ENCODE peak calls at places on chromosomes 11 and 22, in six cellular contexts. One of them, this sample, is unnamed.

GRCh38 chr11:35045219-35045819 is 93.7 kb upstream of the CD44 start:
- DNase-seq in head of caudate nucleus: peak; percentile 14
- DNase-seq in left ventricle myocardium inferior: no peak
- DNase-seq in nucleus accumbens: no peak
- DNase-seq in lower lobe of right lung: no peak
- DNase-seq in psoas muscle: no peak
- DNase-seq in this sample: no peak

GRCh38 chr11:111731839-111732238 is 34.4 kb downstream of the PPP2R1B start:
- DNase-seq in left ventricle myocardium inferior: no peak
- DNase-seq in psoas muscle: no peak
- DNase-seq in nucleus accumbens: no peak
- DNase-seq in lower lobe of right lung: no peak
- DNase-seq in head of caudate nucleus: no peak
- DNase-seq in this sample: no peak

GRCh38 chr22:48299801-48300200 is 1527.9 kb downstream of the BRD1 start:
- DNase-seq in head of caudate nucleus: no peak
- DNase-seq in left ventricle myocardium inferior: no peak
- DNase-seq in lower lobe of right lung: no peak
- DNase-seq in nucleus accumbens: no peak
- DNase-seq in psoas muscle: no peak
- DNase-seq in this sample: no peak

GRCh38 chr11:82976786-82977185 is 75.2 kb downstream of the DDIAS start:
- DNase-seq in lower lobe of right lung: no peak
- DNase-seq in head of caudate nucleus: no peak
- DNase-seq in psoas muscle: no peak
- DNase-seq in nucleus accumbens: no peak
- DNase-seq in left ventricle myocardium inferior: no peak
- DNase-seq in this sample: no peak

GRCh38 chr22:46666577-46667244 is 46.5 kb downstream of the GRAMD4 start:
- DNase-seq in nucleus accumbens: no peak
- DNase-seq in psoas muscle: no peak
- DNase-seq in lower lobe of right lung: no peak
- DNase-seq in left ventricle myocardium inferior: no peak
- DNase-seq in head of caudate nucleus: no peak
- DNase-seq in this sample: no peak

GRCh38 chr22:46443850-46444389 is 93.5 kb downstream of the CELSR1 start:
- DNase-seq in head of caudate nucleus: no peak
- DNase-seq in lower lobe of right lung: peak; percentile 68
- DNase-seq in psoas muscle: no peak
- DNase-seq in left ventricle myocardium inferior: no peak
- DNase-seq in nucleus accumbens: no peak
- DNase-seq in this sample: no peak

GRCh38 chr22:17770180-17771077 is 3.8 kb downstream of the BID start:
- DNase-seq in nucleus accumbens: peak; percentile 20
- DNase-seq in left ventricle myocardium inferior: no peak
- DNase-seq in psoas muscle: no peak
- DNase-seq in head of caudate nucleus: no peak
- DNase-seq in lower lobe of right lung: no peak
- DNase-seq in this sample: no peak

GRCh38 chr11:1113405-1114201 is 38.9 kb downstream of the MUC2 start:
- DNase-seq in lower lobe of right lung: no peak
- DNase-seq in head of caudate nucleus: no peak
- DNase-seq in nucleus accumbens: no peak
- DNase-seq in psoas muscle: peak; percentile 8
- DNase-seq in left ventricle myocardium inferior: peak; percentile 6
- DNase-seq in this sample: no peak

GRCh38 chr11:121443688-121444275 is 8.3 kb upstream of the SORL1 start:
- DNase-seq in psoas muscle: no peak
- DNase-seq in head of caudate nucleus: no peak
- DNase-seq in left ventricle myocardium inferior: no peak
- DNase-seq in nucleus accumbens: no peak
- DNase-seq in lower lobe of right lung: no peak
- DNase-seq in this sample: no peak

GRCh38 chr11:58004664-58005063 is 19.0 kb upstream of the OR9Q1 start:
- DNase-seq in head of caudate nucleus: no peak
- DNase-seq in left ventricle myocardium inferior: no peak
- DNase-seq in psoas muscle: no peak
- DNase-seq in lower lobe of right lung: no peak
- DNase-seq in nucleus accumbens: no peak
- DNase-seq in this sample: no peak

GRCh38 chr22:36439481-36440271 is 41.8 kb downstream of the TXN2 start:
- DNase-seq in lower lobe of right lung: no peak
- DNase-seq in nucleus accumbens: no peak
- DNase-seq in head of caudate nucleus: no peak
- DNase-seq in left ventricle myocardium inferior: peak; percentile 67
- DNase-seq in psoas muscle: peak; percentile 51
- DNase-seq in this sample: no peak